ENCODE peak calls at places on chromosomes 6 and 20, in five cellular contexts. One of them, this sample, is unnamed.

GRCh38 chr20:34895465-34895864 is 19.1 kb downstream of the ACSS2 start:
- DNase-seq in CD4-positive, alpha-beta T cell: no peak
- DNase-seq in right lobe of liver: no peak
- DNase-seq in dorsolateral prefrontal cortex: no peak
- DNase-seq in stomach: no peak
- DNase-seq in this sample: no peak

GRCh38 chr6:30258204-30258603 is 45.0 kb upstream of the TRIM26 start:
- DNase-seq in stomach: no peak
- DNase-seq in right lobe of liver: no peak
- DNase-seq in CD4-positive, alpha-beta T cell: no peak
- DNase-seq in dorsolateral prefrontal cortex: no peak
- DNase-seq in this sample: no peak

GRCh38 chr6:34581561-34581920 is 25.4 kb upstream of the SPDEF start:
- DNase-seq in dorsolateral prefrontal cortex: no peak
- DNase-seq in CD4-positive, alpha-beta T cell: no peak
- DNase-seq in right lobe of liver: peak
- DNase-seq in stomach: no peak
- DNase-seq in this sample: no peak

GRCh38 chr6:151119823-151120524 is 119.8 kb upstream of the AKAP12 start:
- DNase-seq in CD4-positive, alpha-beta T cell: no peak
- DNase-seq in right lobe of liver: no peak
- DNase-seq in stomach: no peak
- DNase-seq in dorsolateral prefrontal cortex: no peak
- DNase-seq in this sample: no peak

GRCh38 chr6:6856538-6857523 is 250.9 kb upstream of the RREB1 start:
- DNase-seq in stomach: peak
- DNase-seq in CD4-positive, alpha-beta T cell: peak
- DNase-seq in right lobe of liver: peak
- DNase-seq in dorsolateral prefrontal cortex: no peak
- DNase-seq in this sample: no peak

GRCh38 chr6:3026811-3027626 is 27.3 kb downstream of the NQO2 start:
- DNase-seq in CD4-positive, alpha-beta T cell: peak
- DNase-seq in right lobe of liver: no peak
- DNase-seq in stomach: no peak
- DNase-seq in dorsolateral prefrontal cortex: no peak
- DNase-seq in this sample: no peak

GRCh38 chr6:161246725-161247124 is 27.1 kb downstream of the AGPAT4 start:
- DNase-seq in dorsolateral prefrontal cortex: no peak
- DNase-seq in right lobe of liver: no peak
- DNase-seq in CD4-positive, alpha-beta T cell: no peak
- DNase-seq in stomach: no peak
- DNase-seq in this sample: no peak

GRCh38 chr20:51211191-51211590 is 188.3 kb upstream of the KCNG1 start:
- DNase-seq in stomach: no peak
- DNase-seq in right lobe of liver: no peak
- DNase-seq in CD4-positive, alpha-beta T cell: no peak
- DNase-seq in dorsolateral prefrontal cortex: no peak
- DNase-seq in this sample: no peak

GRCh38 chr20:53921443-53921973 is 148.9 kb downstream of the BCAS1 start:
- DNase-seq in right lobe of liver: no peak
- DNase-seq in CD4-positive, alpha-beta T cell: no peak
- DNase-seq in dorsolateral prefrontal cortex: no peak
- DNase-seq in stomach: no peak
- DNase-seq in this sample: no peak

GRCh38 chr6:53294095-53294494 is 54.7 kb downstream of the ELOVL5 start:
- DNase-seq in right lobe of liver: no peak
- DNase-seq in stomach: no peak
- DNase-seq in dorsolateral prefrontal cortex: no peak
- DNase-seq in CD4-positive, alpha-beta T cell: no peak
- DNase-seq in this sample: no peak

GRCh38 chr6:43037197-43037596 is 15.8 kb downstream of the RRP36 start:
- DNase-seq in stomach: no peak
- DNase-seq in dorsolateral prefrontal cortex: no peak
- DNase-seq in CD4-positive, alpha-beta T cell: no peak
- DNase-seq in right lobe of liver: no peak
- DNase-seq in this sample: no peak

GRCh38 chr6:36548401-36548743 is 1.1 kb upstream of the STK38 start:
- DNase-seq in right lobe of liver: no peak
- DNase-seq in dorsolateral prefrontal cortex: no peak
- DNase-seq in CD4-positive, alpha-beta T cell: no peak
- DNase-seq in stomach: no peak
- DNase-seq in this sample: no peak

GRCh38 chr20:42587427-42587826 is 602.3 kb downstream of the PTPRT start:
- DNase-seq in right lobe of liver: no peak
- DNase-seq in stomach: no peak
- DNase-seq in dorsolateral prefrontal cortex: no peak
- DNase-seq in CD4-positive, alpha-beta T cell: no peak
- DNase-seq in this sample: no peak

GRCh38 chr6:125906158-125906998 is 50.2 kb upstream of the HINT3 start:
- DNase-seq in CD4-positive, alpha-beta T cell: peak
- DNase-seq in right lobe of liver: peak
- DNase-seq in dorsolateral prefrontal cortex: no peak
- DNase-seq in stomach: peak
- DNase-seq in this sample: no peak

GRCh38 chr6:53730767-53731166 is 64.0 kb upstream of the LRRC1 start:
- DNase-seq in dorsolateral prefrontal cortex: no peak
- DNase-seq in right lobe of liver: no peak
- DNase-seq in stomach: no peak
- DNase-seq in CD4-positive, alpha-beta T cell: no peak
- DNase-seq in this sample: no peak

GRCh38 chr20:37238426-37238825 is 23.2 kb downstream of the GHRH start:
- DNase-seq in right lobe of liver: no peak
- DNase-seq in CD4-positive, alpha-beta T cell: no peak
- DNase-seq in stomach: no peak
- DNase-seq in dorsolateral prefrontal cortex: no peak
- DNase-seq in this sample: no peak
- H3K27ac ChIP-seq in right lobe of liver: no peak
- H3K27ac ChIP-seq in CD4-positive, alpha-beta T cell: no peak
- H3K27ac ChIP-seq in stomach: peak
- H3K27ac ChIP-seq in dorsolateral prefrontal cortex: no peak
- H3K27ac ChIP-seq in this sample: no peak

GRCh38 chr6:159971341-159972178 is 2.7 kb downstream of the IGF2R start:
- DNase-seq in stomach: no peak
- DNase-seq in dorsolateral prefrontal cortex: no peak
- DNase-seq in CD4-positive, alpha-beta T cell: no peak
- DNase-seq in right lobe of liver: no peak
- DNase-seq in this sample: no peak

GRCh38 chr6:159969204-159969912 is 476 bp downstream of the IGF2R start:
- DNase-seq in stomach: peak
- DNase-seq in dorsolateral prefrontal cortex: peak
- DNase-seq in CD4-positive, alpha-beta T cell: no peak
- DNase-seq in right lobe of liver: peak
- DNase-seq in this sample: peak

GRCh38 chr6:159970659-159971063 is 1.8 kb downstream of the IGF2R start:
- DNase-seq in CD4-positive, alpha-beta T cell: no peak
- DNase-seq in dorsolateral prefrontal cortex: no peak
- DNase-seq in stomach: no peak
- DNase-seq in right lobe of liver: no peak
- DNase-seq in this sample: no peak

GRCh38 chr6:159968295-159969203 is at the start of gene IGF2R:
- DNase-seq in right lobe of liver: peak
- DNase-seq in dorsolateral prefrontal cortex: peak
- DNase-seq in CD4-positive, alpha-beta T cell: peak
- DNase-seq in stomach: peak
- DNase-seq in this sample: peak

GRCh38 chr6:159969921-159970320 is 1.0 kb downstream of the IGF2R start:
- DNase-seq in dorsolateral prefrontal cortex: peak
- DNase-seq in stomach: peak
- DNase-seq in CD4-positive, alpha-beta T cell: no peak
- DNase-seq in right lobe of liver: no peak
- DNase-seq in this sample: no peak
- H3K27ac ChIP-seq in dorsolateral prefrontal cortex: no peak
- H3K27ac ChIP-seq in stomach: peak
- H3K27ac ChIP-seq in CD4-positive, alpha-beta T cell: no peak
- H3K27ac ChIP-seq in right lobe of liver: peak
- H3K27ac ChIP-seq in this sample: peak

GRCh38 chr6:89925826-89926225 is 31.6 kb downstream of the GJA10 start:
- DNase-seq in CD4-positive, alpha-beta T cell: no peak
- DNase-seq in stomach: no peak
- DNase-seq in right lobe of liver: no peak
- DNase-seq in dorsolateral prefrontal cortex: no peak
- DNase-seq in this sample: no peak
- H3K27ac ChIP-seq in CD4-positive, alpha-beta T cell: no peak
- H3K27ac ChIP-seq in stomach: no peak
- H3K27ac ChIP-seq in right lobe of liver: no peak
- H3K27ac ChIP-seq in dorsolateral prefrontal cortex: no peak
- H3K27ac ChIP-seq in this sample: no peak

GRCh38 chr20:11376406-11376805 is 541.3 kb upstream of the BTBD3 start:
- DNase-seq in CD4-positive, alpha-beta T cell: no peak
- DNase-seq in stomach: no peak
- DNase-seq in right lobe of liver: no peak
- DNase-seq in dorsolateral prefrontal cortex: no peak
- DNase-seq in this sample: no peak

GRCh38 chr20:11376998-11377397 is 540.7 kb upstream of the BTBD3 start:
- DNase-seq in right lobe of liver: no peak
- DNase-seq in stomach: no peak
- DNase-seq in CD4-positive, alpha-beta T cell: no peak
- DNase-seq in dorsolateral prefrontal cortex: no peak
- DNase-seq in this sample: no peak

GRCh38 chr20:11375368-11375767 is 542.3 kb upstream of the BTBD3 start:
- DNase-seq in right lobe of liver: no peak
- DNase-seq in CD4-positive, alpha-beta T cell: no peak
- DNase-seq in stomach: no peak
- DNase-seq in dorsolateral prefrontal cortex: no peak
- DNase-seq in this sample: no peak

GRCh38 chr20:11377761-11378160 is 539.9 kb upstream of the BTBD3 start:
- DNase-seq in dorsolateral prefrontal cortex: no peak
- DNase-seq in right lobe of liver: no peak
- DNase-seq in stomach: no peak
- DNase-seq in CD4-positive, alpha-beta T cell: no peak
- DNase-seq in this sample: no peak

DNA sequence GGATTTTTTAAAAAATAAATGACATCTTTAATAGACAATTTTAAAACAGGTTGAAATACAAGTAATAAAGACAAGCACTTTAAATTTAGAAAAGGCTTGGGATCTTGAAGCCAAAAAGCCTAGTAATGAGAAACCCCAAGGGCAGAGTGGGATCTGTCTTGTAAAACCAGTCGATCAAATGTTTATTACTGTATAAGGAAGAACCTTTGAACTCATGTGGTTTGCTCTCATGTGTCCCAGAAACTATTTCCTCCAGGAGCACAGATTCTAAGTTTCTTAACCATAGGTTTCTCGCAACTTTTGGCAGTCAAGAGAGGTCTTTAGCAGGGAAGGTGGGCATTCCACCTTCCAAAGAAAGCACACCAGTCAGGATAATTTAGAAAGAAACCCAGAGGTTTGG is 541.7 kb upstream of the BTBD3 start:
- DNase-seq in stomach: no peak
- DNase-seq in CD4-positive, alpha-beta T cell: no peak
- DNase-seq in dorsolateral prefrontal cortex: no peak
- DNase-seq in right lobe of liver: no peak
- DNase-seq in this sample: no peak
- H3K27ac ChIP-seq in stomach: no peak
- H3K27ac ChIP-seq in CD4-positive, alpha-beta T cell: no peak
- H3K27ac ChIP-seq in dorsolateral prefrontal cortex: no peak
- H3K27ac ChIP-seq in right lobe of liver: no peak
- H3K27ac ChIP-seq in this sample: no peak

GRCh38 chr6:134853111-134854055 is 96.5 kb downstream of the ALDH8A1 start:
- DNase-seq in right lobe of liver: no peak
- DNase-seq in CD4-positive, alpha-beta T cell: no peak
- DNase-seq in stomach: no peak
- DNase-seq in dorsolateral prefrontal cortex: no peak
- DNase-seq in this sample: no peak
- H3K27ac ChIP-seq in right lobe of liver: peak
- H3K27ac ChIP-seq in CD4-positive, alpha-beta T cell: no peak
- H3K27ac ChIP-seq in stomach: no peak
- H3K27ac ChIP-seq in dorsolateral prefrontal cortex: no peak
- H3K27ac ChIP-seq in this sample: no peak

DNA sequence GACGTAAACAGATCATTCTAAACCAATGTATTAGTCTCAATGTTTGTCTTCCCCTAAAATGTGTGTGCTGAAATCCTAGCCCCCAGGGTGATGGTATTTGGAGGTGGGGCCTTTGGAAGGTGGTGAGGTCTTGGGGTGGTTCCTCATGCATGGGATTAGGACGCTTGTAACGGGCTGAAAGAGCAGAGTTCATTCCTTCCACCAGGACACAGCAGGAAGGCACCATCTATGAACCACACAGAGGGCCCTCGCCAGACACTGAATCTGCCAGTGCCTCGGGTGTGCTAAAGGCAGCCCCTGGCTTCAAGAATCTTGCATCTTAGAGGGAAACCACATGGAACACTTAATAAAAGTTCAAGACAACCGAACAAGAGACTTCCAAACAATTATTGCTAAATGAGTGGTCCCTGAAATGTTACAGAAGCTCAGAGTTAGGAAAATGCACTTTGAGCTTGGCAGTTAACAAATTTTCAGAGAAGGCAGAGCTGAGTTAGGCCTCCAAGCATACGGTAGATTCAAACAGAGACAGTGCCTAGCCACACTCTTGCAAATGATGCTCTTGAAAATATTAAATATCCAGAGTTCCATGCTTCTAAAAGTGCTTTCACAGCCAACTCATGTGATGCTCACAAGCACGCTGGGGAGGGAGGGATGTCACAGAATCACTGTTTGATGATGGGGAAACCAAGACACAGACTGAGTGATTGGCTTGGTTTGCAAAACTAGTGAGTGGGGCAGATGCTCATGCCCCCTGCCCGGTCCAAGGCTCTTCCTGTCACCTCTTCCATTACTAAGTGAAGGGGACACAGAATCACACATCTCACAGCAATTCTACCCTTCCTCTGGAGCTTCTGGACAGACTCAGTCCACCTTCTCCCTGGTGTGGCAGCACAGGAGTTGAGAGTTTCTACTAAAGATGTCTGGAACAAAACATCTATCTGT is 27.4 kb downstream of the TBC1D7 start:
- DNase-seq in right lobe of liver: no peak
- DNase-seq in CD4-positive, alpha-beta T cell: no peak
- DNase-seq in dorsolateral prefrontal cortex: no peak
- DNase-seq in stomach: no peak
- DNase-seq in this sample: no peak
- H3K27ac ChIP-seq in right lobe of liver: no peak
- H3K27ac ChIP-seq in CD4-positive, alpha-beta T cell: no peak
- H3K27ac ChIP-seq in dorsolateral prefrontal cortex: no peak
- H3K27ac ChIP-seq in stomach: no peak
- H3K27ac ChIP-seq in this sample: peak

GRCh38 chr6:114142256-114142655 is 171.3 kb upstream of the HDAC2 start:
- DNase-seq in CD4-positive, alpha-beta T cell: no peak
- DNase-seq in dorsolateral prefrontal cortex: peak
- DNase-seq in stomach: no peak
- DNase-seq in right lobe of liver: no peak
- DNase-seq in this sample: no peak

GRCh38 chr6:114140416-114140815 is 169.5 kb upstream of the HDAC2 start:
- DNase-seq in stomach: no peak
- DNase-seq in right lobe of liver: no peak
- DNase-seq in CD4-positive, alpha-beta T cell: no peak
- DNase-seq in dorsolateral prefrontal cortex: no peak
- DNase-seq in this sample: no peak

GRCh38 chr6:114144887-114145851 is 174.2 kb upstream of the HDAC2 start:
- DNase-seq in stomach: no peak
- DNase-seq in right lobe of liver: no peak
- DNase-seq in CD4-positive, alpha-beta T cell: no peak
- DNase-seq in dorsolateral prefrontal cortex: no peak
- DNase-seq in this sample: no peak
- H3K27ac ChIP-seq in stomach: no peak
- H3K27ac ChIP-seq in right lobe of liver: no peak
- H3K27ac ChIP-seq in CD4-positive, alpha-beta T cell: no peak
- H3K27ac ChIP-seq in dorsolateral prefrontal cortex: no peak
- H3K27ac ChIP-seq in this sample: no peak

DNA sequence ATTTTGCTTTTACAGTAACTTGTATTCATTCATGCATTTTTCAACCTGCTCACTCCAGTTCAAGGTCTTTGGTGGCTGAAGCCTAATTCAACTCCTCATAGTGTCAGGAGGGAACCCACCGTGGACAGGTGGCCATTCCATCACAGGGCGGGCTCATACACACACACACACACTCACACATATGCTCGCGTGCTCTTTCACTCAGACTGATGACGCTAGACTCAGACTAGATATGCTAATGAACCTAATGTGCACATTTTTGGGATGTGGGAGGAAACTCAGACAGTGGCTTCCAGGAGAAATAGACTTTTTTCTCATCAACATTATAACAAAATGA is 56.7 kb downstream of the TRIM27 start:
- DNase-seq in CD4-positive, alpha-beta T cell: no peak
- DNase-seq in stomach: no peak
- DNase-seq in right lobe of liver: no peak
- DNase-seq in dorsolateral prefrontal cortex: no peak
- DNase-seq in this sample: no peak
- H3K27ac ChIP-seq in CD4-positive, alpha-beta T cell: peak
- H3K27ac ChIP-seq in stomach: peak
- H3K27ac ChIP-seq in right lobe of liver: peak
- H3K27ac ChIP-seq in dorsolateral prefrontal cortex: peak
- H3K27ac ChIP-seq in this sample: peak